ENCODE peak calls at places on chromosomes 1 and 21, in five cellular contexts. F, V, G, J and O are unnamed samples.

GRCh38 chr1:75188892-75189291 is 54.7 kb downstream of the LHX8 start:
- DNase-seq in F (no peak), V (no peak), G (no peak), J (no peak), O (no peak)

GRCh38 chr1:220013497-220013896 is 32.8 kb downstream of the EPRS1 start:
- DNase-seq in F (no peak), V (no peak), G (no peak), J (no peak), O (no peak)

GRCh38 chr1:219954052-219954451 is 25.7 kb upstream of the SLC30A10 start:
- DNase-seq in F (no peak), V (no peak), G (no peak), J (no peak), O (no peak)

GRCh38 chr21:42390193-42390592 is 5.7 kb downstream of the TMPRSS3 start:
- DNase-seq in F (no peak), V (no peak), G (no peak), J (no peak), O (no peak)

GRCh38 chr21:15062566-15062965 is 2.2 kb downstream of the NRIP1 start:
- DNase-seq in F (no peak), V (no peak), G (no peak), J (no peak), O (no peak)

GRCh38 chr1:34578306-34578705 is 176.5 kb upstream of the GJB5 start:
- DNase-seq in F (no peak), V (no peak), G (no peak), J (no peak), O (no peak)

GRCh38 chr1:235980976-235981375 is 83.9 kb downstream of the NID1 start:
- DNase-seq in F (no peak), V (no peak), G (no peak), J (no peak), O (no peak)

GRCh38 chr1:66206563-66207154 is 327.3 kb upstream of the SGIP1 start:
- DNase-seq in F (no peak), V (no peak), G (no peak), J (no peak), O (no peak)

GRCh38 chr1:231970684-231971083 is 344.1 kb downstream of the DISC1 start:
- DNase-seq in F (no peak), V (no peak), G (peak; percentile 9), J (no peak), O (no peak)

GRCh38 chr1:23581219-23581618 is 21.9 kb upstream of the ID3 start:
- DNase-seq in F (no peak), V (no peak), G (no peak), J (no peak), O (peak; percentile 31)

GRCh38 chr21:33021667-33022066 is 4.1 kb upstream of the OLIG2 start:
- DNase-seq in F (no peak), V (peak; percentile 18), G (no peak), J (no peak), O (no peak)

GRCh38 chr1:100396651-100397050 is 44.3 kb downstream of the CDC14A start:
- DNase-seq in F (no peak), V (no peak), G (no peak), J (no peak), O (no peak)

GRCh38 chr1:201335174-201335870 is 42.2 kb downstream of the TNNT2 start:
- DNase-seq in F (no peak), V (no peak), G (no peak), J (no peak), O (no peak)

GRCh38 chr1:58814251-58815068 is 30.6 kb upstream of the JUN start:
- DNase-seq in F (no peak), V (no peak), G (peak; percentile 72), J (peak; percentile 58), O (peak; percentile 65)

GRCh38 chr1:194069168-194069830 is 882.9 kb upstream of the B3GALT2 start:
- DNase-seq in F (no peak), V (no peak), G (peak; percentile 5), J (no peak), O (peak; percentile 15)

GRCh38 chr1:109929170-109929569 is 18.5 kb downstream of the CSF1 start:
- DNase-seq in F (no peak), V (no peak), G (no peak), J (no peak), O (no peak)

GRCh38 chr1:234062166-234062565 is 157.7 kb downstream of the SLC35F3 start:
- DNase-seq in F (no peak), V (no peak), G (no peak), J (no peak), O (no peak)

GRCh38 chr1:9718006-9718680 is 66.6 kb downstream of the PIK3CD start:
- DNase-seq in F (no peak), V (no peak), G (no peak), J (no peak), O (no peak)

GRCh38 chr1:41436281-41437010 is 48.0 kb downstream of the EDN2 start:
- DNase-seq in F (no peak), V (no peak), G (no peak), J (no peak), O (no peak)

GRCh38 chr1:244945109-244945671 is 80.8 kb upstream of the HNRNPU start:
- DNase-seq in F (no peak), V (no peak), G (no peak), J (no peak), O (no peak)

GRCh38 chr21:44930543-44930981 is 9.3 kb upstream of the SLX9 start:
- DNase-seq in F (no peak), V (peak; percentile 80), G (no peak), J (no peak), O (peak; percentile 15)

DNA sequence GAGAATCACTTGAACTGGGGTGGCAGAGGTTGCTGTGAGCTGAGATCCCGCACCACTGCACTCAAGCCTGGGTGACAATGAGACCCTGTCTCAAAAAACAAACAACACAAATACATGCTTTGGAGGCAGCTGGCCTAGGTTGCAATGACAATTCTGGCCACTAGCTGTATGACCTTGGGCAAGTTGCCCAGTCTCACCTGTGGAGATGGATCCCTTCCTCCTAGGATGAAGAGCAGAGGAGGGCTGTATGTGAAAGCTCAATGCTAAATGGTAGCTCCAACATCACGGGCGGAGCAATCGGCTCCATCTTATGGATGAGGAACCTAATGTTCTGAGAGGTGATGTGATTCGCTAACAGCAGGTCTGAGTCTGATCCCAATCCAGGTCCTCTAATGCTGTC is 20.6 kb downstream of the ADORA1 start:
- DNase-seq in F (no peak), V (no peak), G (peak; percentile 62), J (no peak), O (no peak)
- TF ChIP-seq CTCF in F (peak; percentile 26), V (peak; percentile 15), G (peak; percentile 47), J (peak; percentile 35), O (no peak)

DNA sequence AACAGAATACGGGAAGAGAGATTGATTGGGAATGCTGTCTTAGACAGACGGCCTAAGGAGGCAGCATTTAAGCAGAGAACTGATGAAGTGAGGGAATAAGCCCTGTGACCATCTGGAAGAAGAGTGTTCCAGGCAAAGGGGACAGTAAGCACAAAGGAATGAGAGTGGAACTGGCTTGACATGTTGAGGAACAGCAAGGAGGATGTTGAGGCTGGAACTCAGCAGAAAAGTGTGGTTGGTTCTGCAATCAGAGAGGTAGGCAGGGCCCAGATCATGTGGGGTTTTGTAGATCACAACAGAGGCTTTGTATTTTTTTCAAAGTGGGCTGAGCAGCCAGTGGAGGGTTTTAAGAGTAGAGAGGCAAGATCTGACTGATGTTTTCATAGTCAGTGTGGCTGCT is 157.4 kb downstream of the DNM3 start:
- DNase-seq in F (no peak), V (no peak), G (no peak), J (no peak), O (no peak)
- TF ChIP-seq CTCF in F (no peak), V (no peak), G (no peak), J (no peak), O (no peak)

GRCh38 chr1:165287329-165287728 is 69.2 kb downstream of the LMX1A start:
- DNase-seq in F (no peak), V (no peak), G (no peak), J (no peak), O (no peak)

GRCh38 chr1:165289556-165289955 is 67.0 kb downstream of the LMX1A start:
- DNase-seq in F (no peak), V (no peak), G (no peak), J (no peak), O (no peak)

GRCh38 chr1:165290143-165290542 is 66.4 kb downstream of the LMX1A start:
- DNase-seq in F (peak; percentile 12), V (no peak), G (no peak), J (no peak), O (no peak)

GRCh38 chr1:165287781-165288180 is 68.7 kb downstream of the LMX1A start:
- DNase-seq in F (no peak), V (no peak), G (no peak), J (no peak), O (no peak)

GRCh38 chr1:165288301-165289120 is 68.0 kb downstream of the LMX1A start:
- DNase-seq in F (no peak), V (no peak), G (peak; percentile 29), J (no peak), O (no peak)
- TF ChIP-seq CTCF in F (no peak), V (no peak), G (no peak), J (no peak), O (no peak)

DNA sequence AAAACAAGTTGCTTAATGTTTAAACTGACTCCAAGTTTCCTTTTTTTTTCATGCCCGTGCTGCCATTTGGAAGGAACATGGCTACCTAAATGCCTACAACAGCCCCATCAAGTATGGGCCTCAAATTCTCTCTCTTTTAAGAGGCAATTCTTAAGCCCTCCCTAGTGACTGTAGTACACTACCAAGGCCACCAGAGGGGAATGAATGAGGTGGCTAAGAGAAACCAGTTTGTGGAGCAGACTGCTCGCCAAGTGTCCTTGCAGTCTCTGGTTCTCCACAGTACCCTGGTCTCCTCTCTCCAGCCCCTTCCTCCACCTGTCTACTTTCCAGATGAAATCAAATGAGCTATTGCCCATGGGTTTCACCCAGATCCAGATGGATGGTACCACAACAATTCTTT is 1809.6 kb downstream of the BRINP3 start:
- DNase-seq in F (no peak), V (no peak), G (no peak), J (peak; percentile 4), O (no peak)
- TF ChIP-seq CTCF in F (no peak), V (no peak), G (no peak), J (peak; percentile 30), O (no peak)

DNA sequence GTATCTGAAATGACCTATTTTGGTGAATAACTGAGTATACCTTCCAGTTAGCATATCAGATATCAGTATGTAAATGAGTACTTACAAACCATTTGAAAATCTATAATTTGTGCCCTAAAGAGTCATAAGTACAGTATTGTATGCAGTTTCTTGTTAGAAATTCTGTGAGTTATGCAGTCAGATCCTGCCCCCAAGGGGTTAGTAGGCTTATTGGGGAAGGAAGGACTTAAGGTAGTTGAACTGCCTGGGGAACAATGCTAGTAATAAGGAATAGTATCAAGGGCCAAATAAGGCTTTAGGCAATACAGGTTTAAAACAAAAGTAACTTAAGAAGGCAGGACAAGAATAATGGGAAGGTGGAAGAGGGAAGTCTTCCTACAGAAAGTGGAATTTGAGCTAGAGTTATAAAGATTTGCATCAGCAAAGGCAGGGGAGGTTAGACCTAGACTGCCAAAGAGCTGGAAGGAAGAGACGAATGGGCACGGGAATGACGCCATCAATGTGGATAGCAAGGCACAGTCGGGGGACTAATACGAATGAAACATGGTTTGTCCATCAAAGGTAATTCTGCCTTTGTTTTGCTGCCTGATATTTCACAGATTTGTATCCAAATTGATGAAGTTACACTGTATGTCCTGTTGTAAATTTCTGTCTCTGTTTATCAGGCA is 182.9 kb upstream of the DPYD start:
- DNase-seq in F (no peak), V (no peak), G (no peak), J (peak; percentile 1), O (no peak)
- TF ChIP-seq CTCF in F (peak; percentile 18), V (no peak), G (no peak), J (no peak), O (no peak)